ENCODE peak calls at places on chromosome 1, in ten cellular contexts. W is GM12878, O is small intestine, E is stomach, U is HFF-Myc, L is left ventricle myocardium inferior, D is aorta, G is heart left ventricle, I is fibroblast of pulmonary artery, K is psoas muscle. R is an unnamed sample.
A peak's percentile ranks its signal among the peaks of the same experiment; 100 is the strongest.

GRCh38 chr1:150895618-150896017 is 8.7 kb downstream of the CTXND2 start:
- DNase-seq in L (no peak), I (no peak), G (no peak), U (no peak), D (no peak), W (no peak), O (no peak), K (peak; percentile 82), E (no peak), R (no peak)

GRCh38 chr1:211259596-211260126 is 495 bp downstream of the RCOR3 start:
- DNase-seq in W (no peak), K (peak; percentile 82), G (peak; percentile 65), E (no peak), D (peak; percentile 83), U (peak; percentile 25), I (peak; percentile 61), L (peak; percentile 64), O (peak; percentile 48), R (peak; percentile 54)

GRCh38 chr1:43994794-43995790 is 3.7 kb downstream of the CCDC24 start:
- DNase-seq in G (no peak), L (no peak), O (peak; percentile 20), E (no peak), K (no peak), D (no peak), U (no peak), W (no peak), I (peak; percentile 33), R (no peak)

GRCh38 chr1:40032240-40032891 is 8.2 kb upstream of the CAP1 start:
- DNase-seq in K (peak; percentile 63), L (no peak), E (peak; percentile 66), I (peak; percentile 84), U (peak; percentile 40), G (peak; percentile 41), W (no peak), D (peak; percentile 62), O (peak; percentile 76), R (peak; percentile 40)

GRCh38 chr1:227788279-227789041 is 27.0 kb upstream of the PRSS38 start:
- DNase-seq in D (peak; percentile 92), E (peak; percentile 43), G (no peak), I (peak; percentile 11), U (no peak), K (peak; percentile 79), L (no peak), W (no peak), O (peak; percentile 64), R (peak; percentile 87)

GRCh38 chr1:234218078-234218477 is 155.2 kb upstream of the COA6 start:
- DNase-seq in U (no peak), I (no peak), K (no peak), D (no peak), L (no peak), G (no peak), O (no peak), W (no peak), E (no peak), R (no peak)

GRCh38 chr1:30372792-30373433 is 350.5 kb downstream of the MATN1 start:
- DNase-seq in E (peak; percentile 24), K (no peak), I (no peak), D (no peak), U (no peak), O (no peak), W (no peak), G (no peak), L (no peak), R (no peak)

GRCh38 chr1:248858096-248858890 is 592 bp downstream of the ZNF692 start:
- DNase-seq in W (no peak), G (peak; percentile 53), O (peak; percentile 68), I (peak; percentile 58), E (peak; percentile 85), U (no peak), L (peak; percentile 64), K (peak; percentile 88), D (peak; percentile 88), R (peak; percentile 85)

GRCh38 chr1:20551945-20552727 is at the start of gene FAM43B:
- DNase-seq in W (no peak), G (peak; percentile 84), L (peak; percentile 87), E (no peak), D (peak; percentile 87), K (peak; percentile 83), I (peak; percentile 24), O (no peak), U (no peak), R (peak; percentile 37)

GRCh38 chr1:147580200-147580557 is 38.9 kb downstream of the BCL9 start:
- DNase-seq in O (no peak), E (no peak), D (no peak), U (peak; percentile 72), W (no peak), L (no peak), K (no peak), I (peak; percentile 34), G (no peak), R (no peak)

GRCh38 chr1:52002038-52002917 is 11.8 kb upstream of the RAB3B start:
- DNase-seq in I (peak; percentile 97), O (peak; percentile 83), D (no peak), U (peak; percentile 93), E (no peak), G (peak; percentile 58), L (no peak), K (no peak), W (peak; percentile 65), R (peak; percentile 20)

GRCh38 chr1:100277866-100278265 is 11.8 kb downstream of the RTCA start:
- DNase-seq in O (peak; percentile 12), I (no peak), K (no peak), W (no peak), U (no peak), L (no peak), G (no peak), E (no peak), D (no peak), R (no peak)

GRCh38 chr1:16115468-16116363 is 40.2 kb downstream of the EPHA2 start:
- DNase-seq in O (no peak), I (no peak), E (no peak), D (peak; percentile 40), G (no peak), K (no peak), W (no peak), L (no peak), U (no peak), R (no peak)

GRCh38 chr1:234737915-234738314 is 127.9 kb upstream of the IRF2BP2 start:
- DNase-seq in U (no peak), G (no peak), K (no peak), O (no peak), E (no peak), I (no peak), W (no peak), L (no peak), D (no peak), R (peak; percentile 23)

GRCh38 chr1:13651279-13651678 is 48.7 kb upstream of the PRDM2 start:
- DNase-seq in I (peak; percentile 69), G (no peak), W (no peak), D (no peak), O (no peak), U (no peak), K (no peak), E (no peak), L (no peak), R (no peak)

GRCh38 chr1:64469121-64469520 is 808 bp upstream of the CACHD1 start:
- DNase-seq in U (no peak), G (no peak), K (no peak), D (no peak), W (no peak), O (peak; percentile 55), L (no peak), E (peak; percentile 63), I (no peak), R (peak; percentile 65)
- H3K4me3 ChIP-seq in U (peak overlapping the region; percentile 70), G (no peak overlapping the region), K (peak overlapping the region; percentile 91), D (no peak overlapping the region), W (no peak overlapping the region), O (no peak overlapping the region), L (peak overlapping the region; percentile 81), E (peak overlapping the region; percentile 84), I (no peak overlapping the region), R (peak overlapping the region; percentile 73)

GRCh38 chr1:110430366-110430765 is 20.6 kb upstream of the PROK1 start:
- DNase-seq in D (no peak), L (no peak), O (no peak), G (no peak), U (no peak), W (no peak), E (no peak), I (no peak), K (no peak), R (no peak)
- H3K4me3 ChIP-seq in D (no peak overlapping the region), L (no peak overlapping the region), O (no peak overlapping the region), G (no peak overlapping the region), U (no peak overlapping the region), W (no peak overlapping the region), E (no peak overlapping the region), I (no peak overlapping the region), K (no peak overlapping the region), R (no peak overlapping the region)

GRCh38 chr1:168227620-168228019 is 1.8 kb downstream of the SFT2D2 start:
- DNase-seq in L (no peak), W (no peak), U (no peak), I (no peak), G (no peak), E (no peak), O (no peak), K (no peak), D (no peak), R (no peak)
- H3K4me3 ChIP-seq in L (peak overlapping the region; percentile 100), W (peak overlapping the region; percentile 79), U (peak overlapping the region; percentile 80), I (peak overlapping the region; percentile 80), G (peak overlapping the region; percentile 98), E (no peak overlapping the region), O (no peak overlapping the region), K (peak overlapping the region; percentile 95), D (peak overlapping the region; percentile 70), R (no peak overlapping the region)

DNA sequence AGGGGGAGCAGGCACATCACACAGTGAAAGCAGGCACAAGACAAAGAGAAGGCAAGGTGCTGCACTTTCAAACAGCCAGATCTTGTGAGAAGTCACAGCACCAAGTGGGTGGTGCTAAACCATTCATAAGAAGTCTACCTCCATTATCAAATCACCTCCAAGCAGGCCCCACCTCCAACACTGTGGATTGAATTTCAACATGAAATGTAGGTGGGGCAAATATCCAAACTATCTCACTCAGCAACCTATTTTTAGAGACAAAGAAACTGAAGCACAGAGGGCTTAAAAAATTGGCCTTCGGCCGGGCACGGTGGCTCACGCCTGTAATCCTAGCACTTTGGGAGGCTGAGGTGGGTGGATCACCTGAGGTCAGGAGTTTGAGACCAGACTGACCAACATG is 90.4 kb downstream of the UBE2U start:
- DNase-seq in O (no peak), L (no peak), U (no peak), W (no peak), D (no peak), G (no peak), K (no peak), E (no peak), I (no peak), R (no peak)
- H3K4me3 ChIP-seq in O (no peak overlapping the region), L (no peak overlapping the region), U (no peak overlapping the region), W (no peak overlapping the region), D (no peak overlapping the region), G (no peak overlapping the region), K (no peak overlapping the region), E (no peak overlapping the region), I (no peak overlapping the region), R (no peak overlapping the region)

GRCh38 chr1:172931340-172931739 is 119.4 kb downstream of the TNFSF18 start:
- DNase-seq in G (no peak), U (no peak), I (no peak), O (no peak), L (no peak), K (no peak), D (no peak), E (no peak), W (no peak), R (no peak)
- H3K4me3 ChIP-seq in G (no peak overlapping the region), U (no peak overlapping the region), I (no peak overlapping the region), O (no peak overlapping the region), L (no peak overlapping the region), K (no peak overlapping the region), D (no peak overlapping the region), E (no peak overlapping the region), W (no peak overlapping the region), R (no peak overlapping the region)

R was measured in thyroid gland.